ENCODE peak calls at places on chromosomes 11 and 22, in nine cellular contexts. I is NCI-H1930; A is C1 segment of cervical spinal cord; E is NCI-H2107; W is activated CD8-positive, alpha-beta memory T cell treated with anti-CD3 and anti-CD28 coated beads for 4 hours; P is HCT116; M is activated T-cell treated with anti-CD3 and anti-CD28 coated beads, Interleukin-2, amount 50 U/mL, for 72 hours; G is iris pigment epithelial cell; U is activated CD4-positive, alpha-beta T cell treated with anti-CD3 and anti-CD28 coated beads for 24 hours. R is an unnamed sample.

GRCh38 chr22:29049655-29050263 is 11.9 kb downstream of the C22orf31 start:
- DNase-seq in P (no peak), G (no peak), U (no peak), M (no peak), W (no peak), I (no peak), E (no peak), A (no peak), R (no peak)

GRCh38 chr11:27367881-27368280 is 4.9 kb upstream of the CCDC34 start:
- DNase-seq in P (no peak), W (no peak), A (no peak), U (no peak), M (no peak), G (no peak), E (no peak), I (peak; percentile 57), R (no peak)

GRCh38 chr11:114209343-114209742 is 86.9 kb upstream of the NNMT start:
- DNase-seq in P (no peak), A (no peak), G (no peak), M (no peak), U (no peak), E (no peak), W (no peak), I (no peak), R (no peak)

GRCh38 chr11:80309301-80309700 is 868.5 kb upstream of the TENM4 start:
- DNase-seq in M (no peak), U (no peak), G (no peak), E (no peak), W (no peak), P (no peak), A (no peak), I (no peak), R (peak; percentile 60)

GRCh38 chr22:42179616-42180015 is 49.0 kb upstream of the CYP2D6 start:
- DNase-seq in U (no peak), P (no peak), M (no peak), E (no peak), I (no peak), G (peak; percentile 73), A (no peak), W (no peak), R (peak; percentile 88)

GRCh38 chr22:23070418-23071162 is at the start of gene GNAZ:
- DNase-seq in A (peak; percentile 50), E (no peak), U (no peak), P (no peak), G (no peak), I (no peak), M (no peak), W (no peak), R (no peak)

GRCh38 chr11:57779275-57779674 is 17.7 kb downstream of the CTNND1 start:
- DNase-seq in G (peak; percentile 64), U (no peak), A (peak; percentile 18), E (no peak), W (no peak), P (no peak), M (no peak), I (no peak), R (peak; percentile 50)

GRCh38 chr11:41031571-41032060 is 427.8 kb downstream of the LRRC4C start:
- DNase-seq in G (no peak), M (no peak), I (no peak), E (no peak), U (no peak), A (no peak), P (no peak), W (no peak), R (no peak)

GRCh38 chr11:64132982-64133705 is 32.8 kb downstream of the MACROD1 start:
- DNase-seq in I (no peak), W (no peak), G (no peak), M (no peak), A (no peak), U (no peak), P (no peak), E (no peak), R (no peak)

GRCh38 chr11:111539426-111540113 is 950 bp upstream of the LAYN start:
- DNase-seq in A (no peak), I (no peak), W (no peak), E (no peak), U (no peak), M (peak; percentile 60), G (no peak), P (no peak), R (no peak)

GRCh38 chr11:99198215-99198614 is 177.5 kb downstream of the CNTN5 start:
- DNase-seq in I (no peak), P (no peak), M (no peak), U (no peak), E (no peak), A (no peak), W (no peak), G (no peak), R (no peak)

GRCh38 chr11:12902784-12903491 is 106.2 kb upstream of the RASSF10 start:
- DNase-seq in M (no peak), I (no peak), A (no peak), G (no peak), W (no peak), U (no peak), P (no peak), E (no peak), R (no peak)

GRCh38 chr11:76209956-76210885 is 3.9 kb upstream of the WNT11 start:
- DNase-seq in E (peak; percentile 32), G (peak; percentile 81), W (no peak), I (no peak), A (no peak), P (no peak), U (no peak), M (peak; percentile 32), R (no peak)

GRCh38 chr11:96978751-96979150 is 588.9 kb downstream of the JRKL start:
- DNase-seq in W (no peak), G (no peak), A (no peak), P (no peak), I (no peak), E (no peak), U (no peak), M (no peak), R (no peak)

GRCh38 chr22:42626951-42627625 is 12.4 kb upstream of the POLDIP3 start:
- DNase-seq in E (no peak), M (no peak), W (no peak), I (no peak), P (no peak), A (no peak), U (no peak), G (no peak), R (no peak)

GRCh38 chr11:28566643-28567042 is 458.5 kb downstream of the METTL15 start:
- DNase-seq in A (no peak), E (no peak), P (peak; percentile 52), M (no peak), I (no peak), G (peak; percentile 98), U (no peak), W (no peak), R (peak; percentile 19)

GRCh38 chr11:44986315-44986714 is 35.6 kb upstream of the TP53I11 start:
- DNase-seq in U (no peak), G (no peak), I (no peak), M (no peak), W (no peak), E (no peak), P (no peak), A (no peak), R (no peak)

GRCh38 chr22:24104307-24105017 is 76.8 kb upstream of the SUSD2 start:
- DNase-seq in M (peak; percentile 4), G (no peak), P (no peak), I (no peak), E (no peak), W (no peak), A (no peak), U (no peak), R (no peak)

GRCh38 chr11:67105964-67106363 is 13.1 kb upstream of the KDM2A start:
- DNase-seq in A (no peak), U (no peak), I (no peak), W (no peak), P (no peak), G (no peak), M (no peak), E (no peak), R (no peak)

GRCh38 chr11:77082838-77083552 is 16.2 kb downstream of the CAPN5 start:
- DNase-seq in I (no peak), W (no peak), P (no peak), E (no peak), G (peak; percentile 73), M (peak; percentile 49), A (no peak), U (peak; percentile 17), R (no peak)

GRCh38 chr11:15194671-15195415 is 80.1 kb downstream of the INSC start:
- DNase-seq in E (no peak), U (no peak), W (no peak), M (no peak), G (no peak), A (no peak), I (no peak), P (no peak), R (peak; percentile 64)

R was measured in HT1080.